ENCODE peak calls at places on chromosome 21, in eight cellular contexts. Z is glutamatergic neuron, J is Caki2, K is Kasumi-1, W is right lobe of liver, X is ELF-1, R is AG04450, Q is GM13977. O is an unnamed sample.

GRCh38 chr21:38211321-38211720 is 45.5 kb upstream of the KCNJ15 start:
- DNase-seq in Z (no peak), J (no peak), K (no peak), W (no peak), X (no peak), R (no peak), Q (no peak), O (no peak)

GRCh38 chr21:36792505-36792967 is 93.6 kb downstream of the SIM2 start:
- DNase-seq in Z (peak), J (peak), K (no peak), W (no peak), X (no peak), R (no peak), Q (no peak), O (no peak)

GRCh38 chr21:42193131-42193671 is 25.7 kb upstream of the ABCG1 start:
- DNase-seq in Z (no peak), J (no peak), K (no peak), W (no peak), X (no peak), R (no peak), Q (no peak), O (no peak)

GRCh38 chr21:42423197-42423675 is 19.5 kb downstream of the UBASH3A start:
- DNase-seq in Z (no peak), J (no peak), K (peak), W (no peak), X (no peak), R (no peak), Q (peak), O (no peak)

GRCh38 chr21:15848632-15849031 is 118.8 kb downstream of the USP25 start:
- DNase-seq in Z (no peak), J (peak), K (no peak), W (no peak), X (no peak), R (no peak), Q (no peak), O (no peak)

GRCh38 chr21:41783476-41784150 is 16.8 kb upstream of the RIPK4 start:
- DNase-seq in Z (no peak), J (peak), K (no peak), W (no peak), X (peak), R (no peak), Q (no peak), O (no peak)

GRCh38 chr21:46345861-46346260 is 21.9 kb downstream of the PCNT start:
- DNase-seq in Z (no peak), J (no peak), K (no peak), W (no peak), X (no peak), R (no peak), Q (no peak), O (no peak)

GRCh38 chr21:46645840-46646239 is 10.4 kb downstream of the PRMT2 start:
- DNase-seq in Z (no peak), J (no peak), K (no peak), W (no peak), X (no peak), R (no peak), Q (no peak), O (no peak)

GRCh38 chr21:42559326-42559725 is 45.7 kb downstream of the SLC37A1 start:
- DNase-seq in Z (no peak), J (no peak), K (no peak), W (no peak), X (no peak), R (no peak), Q (no peak), O (no peak)

GRCh38 chr21:42617476-42617875 is 35.9 kb upstream of the PDE9A start:
- DNase-seq in Z (no peak), J (no peak), K (no peak), W (no peak), X (no peak), R (no peak), Q (no peak), O (no peak)

GRCh38 chr21:25350056-25350455 is 257.2 kb downstream of the MRPL39 start:
- DNase-seq in Z (peak), J (no peak), K (peak), W (no peak), X (no peak), R (no peak), Q (no peak), O (no peak)

GRCh38 chr21:35791541-35792335 is 268.6 kb downstream of the SETD4 start:
- DNase-seq in Z (no peak), J (no peak), K (no peak), W (no peak), X (no peak), R (no peak), Q (no peak), O (no peak)

GRCh38 chr21:40685121-40685630 is 161.8 kb downstream of the DSCAM start:
- DNase-seq in Z (no peak), J (no peak), K (no peak), W (no peak), X (no peak), R (no peak), Q (no peak), O (no peak)

GRCh38 chr21:16419188-16419874 is 689.5 kb downstream of the USP25 start:
- DNase-seq in Z (peak), J (no peak), K (no peak), W (peak), X (peak), R (peak), Q (no peak), O (no peak)

GRCh38 chr21:41378849-41379248 is 17.0 kb downstream of the MX2 start:
- DNase-seq in Z (no peak), J (no peak), K (no peak), W (no peak), X (no peak), R (no peak), Q (no peak), O (no peak)

GRCh38 chr21:28737671-28738279 is 254.9 kb downstream of the LTN1 start:
- DNase-seq in Z (no peak), J (no peak), K (no peak), W (no peak), X (peak), R (no peak), Q (no peak), O (no peak)

GRCh38 chr21:31781737-31782136 is 49.8 kb upstream of the SCAF4 start:
- DNase-seq in Z (no peak), J (peak), K (no peak), W (no peak), X (no peak), R (no peak), Q (no peak), O (no peak)

GRCh38 chr21:44626262-44626661 is 631 bp upstream of the KRTAP10-9 start:
- DNase-seq in Z (no peak), J (no peak), K (no peak), W (no peak), X (no peak), R (no peak), Q (no peak), O (no peak)

GRCh38 chr21:16116798-16117197 is 387.0 kb downstream of the USP25 start:
- DNase-seq in Z (no peak), J (no peak), K (no peak), W (no peak), X (no peak), R (no peak), Q (no peak), O (no peak)

GRCh38 chr21:42524341-42525227 is 10.9 kb downstream of the SLC37A1 start:
- DNase-seq in Z (peak), J (no peak), K (no peak), W (no peak), X (peak), R (no peak), Q (peak), O (peak)

GRCh38 chr21:45299026-45299863 is 11.6 kb upstream of the POFUT2 start:
- DNase-seq in Z (no peak), J (no peak), K (no peak), W (peak), X (peak), R (no peak), Q (no peak), O (peak)

GRCh38 chr21:17343055-17343454 is 169.8 kb upstream of the CXADR start:
- DNase-seq in Z (no peak), J (peak), K (peak), W (no peak), X (no peak), R (no peak), Q (no peak), O (no peak)

GRCh38 chr21:28261291-28261690 is 731.4 kb downstream of the LTN1 start:
- DNase-seq in Z (no peak), J (no peak), K (no peak), W (no peak), X (no peak), R (no peak), Q (no peak), O (no peak)

GRCh38 chr21:43654806-43655489 is 4.3 kb downstream of the HSF2BP start:
- DNase-seq in Z (no peak), J (peak), K (no peak), W (no peak), X (no peak), R (no peak), Q (no peak), O (no peak)

GRCh38 chr21:44711327-44712202 is at the start of gene TSPEAR:
- DNase-seq in Z (no peak), J (no peak), K (no peak), W (no peak), X (peak), R (no peak), Q (no peak), O (peak)

GRCh38 chr21:32185726-32186125 is 93.1 kb downstream of the MIS18A start:
- DNase-seq in Z (no peak), J (no peak), K (no peak), W (no peak), X (no peak), R (no peak), Q (no peak), O (peak)